ENCODE peak calls at places on chromosome 3, in six cellular contexts. H is Ammon's horn; Q is NCI-H2081; F is stimulated activated CD8-positive, alpha-beta memory T cell treated with anti-CD3 and anti-CD28 coated beads, Interleukin-15, amount 100 ng/mL, for 48 hours; Z is H54; S is endothelial cell. E is an unnamed sample.

GRCh38 chr3:141070727-141071357 is 19.7 kb downstream of the SPSB4 start:
- DNase-seq in S (no peak), F (no peak), H (no peak), Q (no peak), Z (no peak), E (no peak)

GRCh38 chr3:143443851-143444331 is 324.3 kb downstream of the CHST2 start:
- DNase-seq in F (no peak), S (no peak), Z (peak; percentile 51), Q (no peak), H (no peak), E (no peak)

GRCh38 chr3:102614580-102614979 is 179.8 kb downstream of the ZPLD1 start:
- DNase-seq in Z (no peak), S (no peak), Q (peak; percentile 13), H (no peak), F (no peak), E (no peak)

GRCh38 chr3:38837358-38837757 is 21.3 kb upstream of the SCN10A start:
- DNase-seq in F (no peak), H (no peak), Q (no peak), S (no peak), Z (no peak), E (no peak)

GRCh38 chr3:195139091-195139875 is 131.7 kb downstream of the XXYLT1 start:
- DNase-seq in Z (no peak), F (no peak), H (no peak), S (no peak), Q (no peak), E (no peak)

GRCh38 chr3:182568206-182568605 is 225.1 kb upstream of the ATP11B start:
- DNase-seq in Q (no peak), Z (no peak), F (no peak), S (no peak), H (no peak), E (no peak)

GRCh38 chr3:182133752-182134151 is 422.0 kb downstream of the SOX2 start:
- DNase-seq in H (no peak), S (no peak), F (no peak), Q (no peak), Z (no peak), E (no peak)

GRCh38 chr3:141262306-141262705 is 30.7 kb downstream of the PXYLP1 start:
- DNase-seq in S (no peak), Z (peak; percentile 38), H (no peak), F (no peak), Q (no peak), E (no peak)

GRCh38 chr3:114508976-114509375 is 215.1 kb downstream of the TIGIT start:
- DNase-seq in S (no peak), Q (no peak), H (no peak), Z (no peak), F (no peak), E (no peak)

GRCh38 chr3:142647856-142648255 is 51.7 kb downstream of the PLS1 start:
- DNase-seq in H (no peak), Q (no peak), Z (peak; percentile 9), S (no peak), F (no peak), E (no peak)

GRCh38 chr3:67635257-67635656 is 19.2 kb downstream of the SUCLG2 start:
- DNase-seq in S (no peak), Z (peak; percentile 14), Q (no peak), F (no peak), H (no peak), E (no peak)

GRCh38 chr3:25513642-25514266 is 85.7 kb downstream of the RARB start:
- DNase-seq in S (no peak), Z (no peak), F (no peak), Q (no peak), H (peak; percentile 15), E (no peak)

GRCh38 chr3:186637661-186638060 is 2.5 kb upstream of the FETUB start:
- DNase-seq in Z (no peak), H (no peak), F (no peak), Q (no peak), S (no peak), E (no peak)

GRCh38 chr3:3984053-3984452 is 184.8 kb downstream of the LRRN1 start:
- DNase-seq in Q (no peak), F (no peak), H (no peak), Z (no peak), S (no peak), E (no peak)

GRCh38 chr3:24678441-24678865 is 183.8 kb upstream of the THRB start:
- DNase-seq in Q (no peak), H (no peak), S (no peak), F (peak; percentile 17), Z (peak; percentile 12), E (no peak)

GRCh38 chr3:182524711-182525401 is 268.4 kb upstream of the ATP11B start:
- DNase-seq in F (no peak), Z (no peak), S (no peak), H (no peak), Q (no peak), E (no peak)

GRCh38 chr3:141191097-141191749 is 40.4 kb upstream of the PXYLP1 start:
- DNase-seq in S (no peak), Z (peak; percentile 18), Q (no peak), H (no peak), F (no peak), E (no peak)

GRCh38 chr3:168096210-168096795 is 579 bp upstream of the GOLIM4 start:
- DNase-seq in S (peak; percentile 62), Z (peak; percentile 56), F (no peak), H (peak; percentile 79), Q (peak; percentile 93), E (peak; percentile 74)

GRCh38 chr3:185397676-185398075 is 34.7 kb downstream of the MAP3K13 start:
- DNase-seq in Q (no peak), F (no peak), S (no peak), Z (no peak), H (peak; percentile 71), E (no peak)

GRCh38 chr3:4841225-4841624 is 138.0 kb upstream of the BHLHE40 start:
- DNase-seq in S (no peak), Q (no peak), Z (no peak), H (no peak), F (no peak), E (no peak)

GRCh38 chr3:15638891-15639262 is 37.3 kb downstream of the BTD start:
- DNase-seq in H (no peak), S (no peak), F (no peak), Z (no peak), Q (no peak), E (no peak)

GRCh38 chr3:183779896-183780450 is 45.4 kb downstream of the MAP6D1 start:
- DNase-seq in F (no peak), S (no peak), H (no peak), Q (no peak), Z (no peak), E (no peak)

GRCh38 chr3:182837855-182838454 is 44.7 kb downstream of the ATP11B start:
- DNase-seq in Z (no peak), S (no peak), Q (no peak), H (no peak), F (no peak), E (no peak)

GRCh38 chr3:15815696-15816095 is 17.9 kb upstream of the ANKRD28 start:
- DNase-seq in S (no peak), Q (peak; percentile 31), F (no peak), Z (no peak), H (peak; percentile 55), E (no peak)

GRCh38 chr3:117526485-117527079 is 817.0 kb downstream of the TUSC7 start:
- DNase-seq in H (peak; percentile 60), S (peak; percentile 49), Z (no peak), Q (peak; percentile 20), F (no peak), E (no peak)

GRCh38 chr3:124044961-124045360 is 53.0 kb upstream of the ROPN1 start:
- DNase-seq in Z (no peak), H (no peak), F (no peak), Q (no peak), S (no peak), E (no peak)

GRCh38 chr3:134991472-134992010 is 196.5 kb downstream of the EPHB1 start:
- DNase-seq in Z (no peak), Q (no peak), F (no peak), S (no peak), H (no peak), E (no peak)

GRCh38 chr3:100179692-100180349 is 65.5 kb upstream of the FILIP1L start:
- DNase-seq in Z (no peak), F (no peak), Q (no peak), S (no peak), H (no peak), E (no peak)

GRCh38 chr3:193314161-193314560 is 64.4 kb downstream of the ATP13A5 start:
- DNase-seq in Q (no peak), H (no peak), S (no peak), F (no peak), Z (no peak), E (no peak)

GRCh38 chr3:147404800-147405551 is 1.4 kb downstream of the ZIC4 start:
- DNase-seq in Q (no peak), S (no peak), Z (no peak), F (no peak), H (no peak), E (no peak)

GRCh38 chr3:133745981-133746721 is at the start of gene TF:
- DNase-seq in Q (no peak), S (peak; percentile 29), F (no peak), Z (no peak), H (peak; percentile 97), E (no peak)

GRCh38 chr3:53525765-53526761 is 31.7 kb downstream of the CACNA1D start:
- DNase-seq in Q (no peak), Z (no peak), H (no peak), F (no peak), S (no peak), E (no peak)

GRCh38 chr3:11170052-11170770 is 15.9 kb downstream of the HRH1 start:
- DNase-seq in Z (no peak), H (no peak), F (no peak), S (no peak), Q (no peak), E (no peak)

E was measured in NCI-H345.